ENCODE peak calls at places on chromosomes 6 and 20, in seven cellular contexts. X is endothelial cell, I is fibroblast of pulmonary artery, E is left ventricle myocardium inferior, B is tibial nerve, S is Calu3, H is K562. M is an unnamed sample.

GRCh38 chr6:53906842-53907241 is 112.0 kb downstream of the LRRC1 start:
- DNase-seq in B (peak), S (no peak), I (no peak), X (no peak), H (no peak), E (no peak), M (no peak)

GRCh38 chr20:45347936-45348809 is at the start of gene SDC4:
- DNase-seq in S (peak), H (peak), X (no peak), B (peak), E (peak), I (peak), M (no peak)

GRCh38 chr20:1375515-1375914 is 17.3 kb downstream of the FKBP1A start:
- DNase-seq in S (no peak), I (peak), X (no peak), E (no peak), H (no peak), B (no peak), M (no peak)

GRCh38 chr6:33095681-33096080 is 19.9 kb downstream of the HLA-DPB1 start:
- DNase-seq in E (no peak), X (no peak), H (no peak), I (no peak), S (no peak), B (no peak), M (no peak)

GRCh38 chr20:48846516-48847492 is 19.0 kb upstream of the PREX1 start:
- DNase-seq in S (no peak), X (peak), H (no peak), B (no peak), E (no peak), I (peak), M (no peak)

GRCh38 chr20:11970243-11970836 is 52.6 kb downstream of the BTBD3 start:
- DNase-seq in I (no peak), H (no peak), S (no peak), B (no peak), E (no peak), X (no peak), M (no peak)

GRCh38 chr20:62048346-62048761 is 17.3 kb downstream of the TAF4 start:
- DNase-seq in E (no peak), S (no peak), X (no peak), H (no peak), B (no peak), I (no peak), M (no peak)

GRCh38 chr6:39843305-39844020 is 51.3 kb downstream of the DAAM2 start:
- DNase-seq in X (no peak), E (no peak), I (peak), B (no peak), S (no peak), H (no peak), M (no peak)

GRCh38 chr6:18478610-18479009 is 91.5 kb downstream of the RNF144B start:
- DNase-seq in X (no peak), E (no peak), S (no peak), H (no peak), B (no peak), I (no peak), M (no peak)

GRCh38 chr6:122669868-122670267 is 59.7 kb downstream of the PKIB start:
- DNase-seq in E (no peak), B (no peak), X (no peak), I (no peak), H (no peak), S (no peak), M (no peak)

GRCh38 chr6:52725133-52725529 is 38.1 kb downstream of the GSTA2 start:
- DNase-seq in H (no peak), S (no peak), X (no peak), E (no peak), B (no peak), I (peak), M (no peak)

GRCh38 chr20:14525439-14525838 is 188.0 kb upstream of the FLRT3 start:
- DNase-seq in H (no peak), B (no peak), I (no peak), X (no peak), S (no peak), E (no peak), M (no peak)

GRCh38 chr20:20393207-20393606 is 25.3 kb downstream of the INSM1 start:
- DNase-seq in E (no peak), X (no peak), B (no peak), I (peak), H (peak), S (no peak), M (no peak)

GRCh38 chr6:125528614-125529013 is 220.8 kb upstream of the HEY2 start:
- DNase-seq in I (no peak), S (no peak), B (no peak), H (no peak), X (peak), E (no peak), M (no peak)

GRCh38 chr6:155234687-155235543 is 28.9 kb upstream of the CLDN20 start:
- DNase-seq in B (no peak), I (no peak), S (no peak), X (no peak), E (no peak), H (no peak), M (no peak)

GRCh38 chr6:168441434-168442391 is 729 bp downstream of the SMOC2 start:
- DNase-seq in H (no peak), S (no peak), I (no peak), E (no peak), X (peak), B (no peak), M (no peak)

GRCh38 chr6:33875696-33876095 is 71.9 kb upstream of the MLN start:
- DNase-seq in X (no peak), B (no peak), E (no peak), S (no peak), H (no peak), I (no peak), M (no peak)

GRCh38 chr6:136201735-136202134 is 48.4 kb downstream of the MTFR2 start:
- DNase-seq in S (no peak), B (no peak), I (no peak), X (no peak), H (no peak), E (no peak), M (no peak)

GRCh38 chr6:4124361-4124760 is 11.0 kb downstream of the ECI2 start:
- DNase-seq in S (no peak), B (no peak), X (no peak), I (no peak), H (peak), E (no peak), M (no peak)

GRCh38 chr6:131453803-131454202 is 119.2 kb upstream of the ARG1 start:
- DNase-seq in I (no peak), B (no peak), H (no peak), S (no peak), E (no peak), X (no peak), M (no peak)

GRCh38 chr6:88502391-88502790 is 336.2 kb upstream of the CNR1 start:
- DNase-seq in S (no peak), E (no peak), H (no peak), I (no peak), B (no peak), X (no peak), M (no peak)

GRCh38 chr6:169020821-169021220 is 232.8 kb downstream of the THBS2 start:
- DNase-seq in H (no peak), E (no peak), X (no peak), S (no peak), I (no peak), B (no peak), M (no peak)

GRCh38 chr20:63089051-63089907 is 82.5 kb upstream of the BHLHE23 start:
- DNase-seq in X (no peak), E (peak), H (no peak), B (no peak), S (peak), I (no peak), M (no peak)

GRCh38 chr6:89145962-89146747 is at the start of gene PM20D2:
- DNase-seq in I (peak), X (peak), B (peak), H (peak), E (peak), S (peak), M (no peak)

GRCh38 chr6:92667843-92668242 is 751.5 kb downstream of the EPHA7 start:
- DNase-seq in I (peak), H (no peak), E (no peak), S (no peak), B (no peak), X (no peak), M (no peak)

GRCh38 chr6:112560651-112561050 is 213.5 kb downstream of the RFPL4B start:
- DNase-seq in S (peak), E (no peak), X (peak), I (no peak), H (no peak), B (no peak), M (no peak)
- TF ChIP-seq CTCF in S (no peak), E (no peak), X (no peak), I (no peak), H (no peak), B (no peak), M (no peak)

GRCh38 chr6:104325341-104326172 is 534.2 kb downstream of the HACE1 start:
- DNase-seq in I (peak), H (no peak), X (peak), S (peak), B (no peak), E (no peak), M (no peak)
- TF ChIP-seq CTCF in I (peak), H (peak), X (peak), S (peak), B (peak), E (peak), M (peak)

GRCh38 chr6:44485601-44486000 is 98.1 kb downstream of the CDC5L start:
- DNase-seq in S (no peak), X (no peak), E (no peak), H (no peak), B (no peak), I (no peak), M (no peak)
- TF ChIP-seq CTCF in S (no peak), X (no peak), E (no peak), H (peak), B (no peak), I (no peak), M (no peak)

DNA sequence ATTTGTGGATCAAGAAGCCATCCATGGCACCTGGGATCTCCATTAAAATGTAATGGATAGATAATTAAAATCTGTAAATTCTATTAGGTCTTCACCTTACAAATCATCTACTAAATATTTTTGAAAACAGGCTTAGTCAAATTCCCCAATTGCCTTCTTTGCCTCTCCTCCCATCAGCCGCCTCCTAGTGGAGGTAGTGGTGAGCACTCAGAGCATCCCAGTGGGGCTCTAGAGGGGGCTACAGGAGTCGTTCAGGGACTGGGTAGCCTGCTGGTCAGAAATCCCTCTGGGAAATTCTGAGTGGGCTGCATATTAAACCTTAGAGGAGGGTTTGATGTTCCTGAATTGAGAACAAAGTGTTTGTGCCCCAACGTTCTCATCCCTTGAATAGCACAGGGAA is 20.8 kb upstream of the PAX1 start:
- DNase-seq in B (no peak), H (no peak), I (no peak), X (no peak), E (no peak), S (no peak), M (no peak)
- TF ChIP-seq CTCF in B (no peak), H (no peak), I (no peak), X (no peak), E (no peak), S (no peak), M (no peak)

DNA sequence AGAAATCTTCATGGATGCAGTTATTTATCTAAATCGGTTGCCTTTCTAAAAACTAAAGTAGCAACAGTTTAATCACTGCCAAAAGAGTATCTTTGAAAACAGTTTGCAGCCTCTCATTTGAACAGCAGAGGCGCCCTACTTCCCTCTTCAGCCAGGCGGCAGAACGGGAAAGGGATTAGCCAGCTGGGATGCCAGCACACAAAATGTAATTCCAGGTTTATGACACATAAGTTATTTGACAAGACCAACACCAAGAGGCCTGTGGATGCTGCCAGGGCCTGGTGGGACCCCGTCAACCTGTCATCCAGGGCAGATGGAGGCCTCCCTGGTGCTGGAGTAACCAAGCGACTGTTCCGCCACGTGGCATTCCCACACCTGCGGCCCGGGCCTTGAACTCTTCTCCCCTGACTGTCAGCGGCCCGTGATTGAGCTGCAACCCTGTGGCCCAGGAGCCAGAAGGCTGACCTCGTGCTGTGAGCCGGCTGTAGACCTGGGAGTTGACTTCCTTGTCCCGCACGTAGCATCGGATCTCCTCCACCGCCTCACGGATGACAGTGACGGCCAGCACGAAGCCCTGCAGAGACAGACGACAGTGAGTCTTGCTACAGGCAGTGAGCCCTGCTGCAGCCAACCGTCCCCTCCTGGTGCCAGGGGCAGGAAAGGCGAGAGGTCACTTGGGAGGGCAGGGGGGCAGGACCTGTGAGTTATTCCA is 55.5 kb downstream of the ATP9A start:
- DNase-seq in B (no peak), H (peak), S (peak), X (peak), E (no peak), I (peak), M (no peak)
- TF ChIP-seq CTCF in B (no peak), H (peak), S (peak), X (peak), E (no peak), I (peak), M (peak)

GRCh38 chr6:75204222-75204958 is 1.5 kb downstream of the COL12A1 start:
- DNase-seq in B (peak), X (peak), I (peak), E (peak), H (peak), S (peak), M (no peak)
- TF ChIP-seq CTCF in B (peak), X (peak), I (peak), E (peak), H (peak), S (peak), M (peak)

GRCh38 chr20:25253606-25254275 is 5.9 kb downstream of the PYGB start:
- DNase-seq in B (no peak), E (no peak), S (no peak), X (no peak), H (no peak), I (no peak), M (no peak)
- TF ChIP-seq CTCF in B (no peak), E (no peak), S (no peak), X (no peak), H (no peak), I (no peak), M (no peak)

M was measured in esophagus squamous epithelium.